ENCODE peak calls at places on chromosome 1, in nine cellular contexts. G is HFF-Myc, U is mammary epithelial cell, M is tibial nerve, D is neural progenitor cell, L is dorsolateral prefrontal cortex, B is IMR-90, E is hepatocyte, S is cardiac fibroblast. H is an unnamed sample.
A peak's percentile ranks its signal among the peaks of the same experiment; 100 is the strongest.

GRCh38 chr1:175015243-175015642 is 8.0 kb downstream of the MRPS14 start:
- DNase-seq in G (no peak), U (no peak), M (no peak), D (no peak), L (no peak), B (peak; percentile 91), E (no peak), S (peak; percentile 84), H (no peak)

GRCh38 chr1:169722784-169723183 is 11.1 kb downstream of the SELE start:
- DNase-seq in G (no peak), U (no peak), M (no peak), D (no peak), L (no peak), B (no peak), E (no peak), S (no peak), H (no peak)

GRCh38 chr1:15985611-15986272 is 9.8 kb upstream of the ZBTB17 start:
- DNase-seq in G (no peak), U (peak; percentile 73), M (no peak), D (no peak), L (no peak), B (no peak), E (peak; percentile 27), S (peak; percentile 44), H (no peak)

GRCh38 chr1:115184951-115185331 is 95.6 kb upstream of the TSPAN2 start:
- DNase-seq in G (no peak), U (peak; percentile 73), M (no peak), D (no peak), L (no peak), B (peak; percentile 77), E (no peak), S (peak; percentile 66), H (no peak)

GRCh38 chr1:11046625-11047365 is at the start of gene MASP2:
- DNase-seq in G (no peak), U (no peak), M (no peak), D (no peak), L (no peak), B (no peak), E (no peak), S (no peak), H (no peak)

GRCh38 chr1:243483084-243483845 is 227.4 kb downstream of the SDCCAG8 start:
- DNase-seq in G (no peak), U (no peak), M (no peak), D (peak; percentile 57), L (no peak), B (no peak), E (no peak), S (no peak), H (no peak)

GRCh38 chr1:117284408-117285215 is 73.9 kb upstream of the VTCN1 start:
- DNase-seq in G (peak; percentile 47), U (peak; percentile 55), M (no peak), D (peak; percentile 75), L (no peak), B (peak; percentile 79), E (peak; percentile 75), S (peak; percentile 72), H (peak; percentile 26)

GRCh38 chr1:204836856-204837255 is 33.8 kb upstream of the NFASC start:
- DNase-seq in G (no peak), U (no peak), M (no peak), D (no peak), L (no peak), B (no peak), E (no peak), S (no peak), H (no peak)

GRCh38 chr1:245876586-245876985 is 630.5 kb downstream of the SMYD3 start:
- DNase-seq in G (no peak), U (no peak), M (no peak), D (no peak), L (no peak), B (peak; percentile 69), E (no peak), S (no peak), H (no peak)

GRCh38 chr1:218851601-218852000 is 322.1 kb upstream of the LYPLAL1 start:
- DNase-seq in G (no peak), U (no peak), M (no peak), D (no peak), L (no peak), B (peak; percentile 72), E (no peak), S (peak; percentile 33), H (no peak)

GRCh38 chr1:22044690-22045420 is 7.7 kb upstream of the CDC42 start:
- DNase-seq in G (no peak), U (peak; percentile 87), M (no peak), D (no peak), L (no peak), B (peak; percentile 69), E (no peak), S (peak; percentile 92), H (no peak)

GRCh38 chr1:56196839-56197238 is 382.5 kb downstream of the PLPP3 start:
- DNase-seq in G (no peak), U (no peak), M (no peak), D (no peak), L (no peak), B (no peak), E (no peak), S (no peak), H (no peak)

GRCh38 chr1:217435159-217435558 is 195.7 kb downstream of the GPATCH2 start:
- DNase-seq in G (no peak), U (no peak), M (no peak), D (peak; percentile 58), L (no peak), B (no peak), E (no peak), S (no peak), H (no peak)

GRCh38 chr1:97270508-97271307 is 549.1 kb downstream of the PTBP2 start:
- DNase-seq in G (no peak), U (no peak), M (no peak), D (no peak), L (no peak), B (peak; percentile 56), E (peak; percentile 23), S (peak; percentile 22), H (peak; percentile 34)

GRCh38 chr1:61140778-61141177 is 58.4 kb downstream of the NFIA start:
- DNase-seq in G (no peak), U (no peak), M (no peak), D (no peak), L (no peak), B (no peak), E (no peak), S (no peak), H (no peak)

GRCh38 chr1:110579460-110579859 is 26.7 kb downstream of the KCNA2 start:
- DNase-seq in G (no peak), U (no peak), M (no peak), D (no peak), L (no peak), B (no peak), E (no peak), S (no peak), H (no peak)

GRCh38 chr1:3520419-3521378 is 66.2 kb downstream of the ARHGEF16 start:
- DNase-seq in G (no peak), U (no peak), M (no peak), D (no peak), L (no peak), B (no peak), E (no peak), S (no peak), H (no peak)

GRCh38 chr1:92218559-92218958 is 844 bp downstream of the C1orf146 start:
- DNase-seq in G (no peak), U (no peak), M (no peak), D (no peak), L (no peak), B (no peak), E (no peak), S (no peak), H (no peak)

GRCh38 chr1:61692155-61692783 is 32.7 kb downstream of the TM2D1 start:
- DNase-seq in G (peak; percentile 39), U (peak; percentile 14), M (no peak), D (no peak), L (no peak), B (peak; percentile 73), E (no peak), S (peak; percentile 57), H (no peak)

GRCh38 chr1:201696217-201696761 is 132.7 kb upstream of the IPO9 start:
- DNase-seq in G (peak; percentile 55), U (peak; percentile 76), M (peak; percentile 90), D (no peak), L (peak; percentile 72), B (peak; percentile 93), E (peak; percentile 44), S (peak; percentile 94), H (peak; percentile 85)
- TF ChIP-seq CTCF in G (no peak), U (no peak), M (no peak), D (no peak), L (no peak), B (no peak), E (no peak), S (no peak), H (peak; percentile 10)

GRCh38 chr1:12595839-12596821 is 21.9 kb downstream of the DHRS3 start:
- DNase-seq in G (peak; percentile 90), U (peak; percentile 84), M (peak; percentile 71), D (peak; percentile 79), L (peak; percentile 45), B (peak; percentile 98), E (peak; percentile 95), S (peak; percentile 97), H (peak; percentile 95)
- H3K4me3 ChIP-seq in G (peak overlapping the region; percentile 34), U (peak overlapping the region; percentile 6), M (peak overlapping the region; percentile 48), D (peak overlapping the region; percentile 50), L (peak overlapping the region; percentile 47), B (no peak overlapping the region), E (peak overlapping the region; percentile 18), S (peak overlapping the region; percentile 43), H (peak overlapping the region; percentile 29)

DNA sequence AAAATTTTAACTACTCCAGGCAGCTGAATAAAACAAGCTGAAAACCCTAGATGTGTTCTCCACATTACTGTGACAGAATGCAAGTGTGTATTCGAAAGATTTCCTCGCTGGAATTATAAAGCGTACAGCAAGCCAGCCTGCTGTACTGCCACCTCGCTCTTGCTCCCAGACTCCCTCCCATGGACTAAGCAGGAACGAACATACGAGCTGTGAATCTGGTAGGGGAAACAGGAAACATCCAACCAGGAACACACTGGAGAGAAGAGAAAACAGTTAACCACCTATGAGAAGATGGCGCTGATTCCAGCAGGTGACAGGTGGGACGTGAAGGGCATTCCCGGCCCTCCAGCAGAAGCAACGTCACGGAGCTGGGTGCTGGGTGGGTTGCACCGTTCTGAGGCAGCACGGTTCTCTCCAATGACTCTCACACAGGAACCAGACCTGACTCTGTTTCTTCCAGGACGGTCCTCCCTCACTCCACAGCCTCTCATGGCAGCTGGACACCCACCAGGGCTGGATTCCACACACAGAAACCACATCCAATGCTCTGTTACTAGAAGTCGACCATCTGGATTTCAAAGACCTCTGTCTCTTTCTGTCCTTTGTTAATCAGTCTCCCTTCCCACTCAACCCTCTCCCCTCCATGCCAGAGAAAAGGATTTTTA is 219.2 kb downstream of the RERE start:
- DNase-seq in G (no peak), U (no peak), M (peak; percentile 33), D (peak; percentile 23), L (peak; percentile 56), B (peak; percentile 78), E (peak; percentile 48), S (peak; percentile 67), H (no peak)
- TF ChIP-seq CTCF in G (peak; percentile 35), U (no peak), M (peak; percentile 33), D (peak; percentile 12), L (peak; percentile 54), B (peak; percentile 57), E (peak; percentile 39), S (peak; percentile 73), H (peak; percentile 62)

DNA sequence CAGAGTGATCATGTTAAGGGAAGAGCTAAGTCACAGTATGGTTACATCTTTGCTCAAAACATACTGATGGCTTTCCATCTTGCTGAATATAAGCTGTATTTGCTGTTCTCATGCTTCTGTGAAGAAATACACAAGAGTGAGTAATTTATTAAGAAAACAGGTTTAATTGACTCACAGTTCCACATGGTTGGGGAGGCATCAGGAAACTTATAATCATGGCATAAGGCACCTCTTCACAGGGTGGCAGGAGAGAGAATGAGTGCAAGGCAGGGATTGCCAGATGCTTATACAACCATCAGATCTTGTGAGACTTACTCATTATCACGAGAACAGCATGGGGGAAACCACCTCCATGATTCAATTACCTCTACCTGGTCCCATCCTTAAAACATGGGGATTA is 24.4 kb upstream of the RGS5 start:
- DNase-seq in G (no peak), U (peak; percentile 8), M (no peak), D (no peak), L (no peak), B (no peak), E (no peak), S (no peak), H (no peak)
- H3K4me3 ChIP-seq in G (no peak overlapping the region), U (no peak overlapping the region), M (no peak overlapping the region), D (no peak overlapping the region), L (no peak overlapping the region), B (no peak overlapping the region), E (no peak overlapping the region), S (no peak overlapping the region), H (no peak overlapping the region)

H was measured in BJ.